ENCODE peak calls at places on chromosomes 6 and 20, in ten cellular contexts. One of them, this sample, is unnamed.

GRCh38 chr20:32621071-32621913 is 36.2 kb upstream of the NOL4L start:
- DNase-seq in left lung: no peak
- DNase-seq in RWPE1: peak
- DNase-seq in fibroblast of lung: no peak
- DNase-seq in AG04450: no peak
- DNase-seq in mammary epithelial cell: no peak
- DNase-seq in endodermal cell: peak
- DNase-seq in IMR-90: no peak
- DNase-seq in lung: no peak
- DNase-seq in cardiac muscle cell: no peak
- DNase-seq in this sample: no peak

GRCh38 chr6:14734416-14735340 is 511.2 kb upstream of the JARID2 start:
- DNase-seq in RWPE1: no peak
- DNase-seq in fibroblast of lung: peak
- DNase-seq in cardiac muscle cell: no peak
- DNase-seq in left lung: no peak
- DNase-seq in endodermal cell: no peak
- DNase-seq in AG04450: no peak
- DNase-seq in lung: no peak
- DNase-seq in IMR-90: peak
- DNase-seq in mammary epithelial cell: peak
- DNase-seq in this sample: peak

GRCh38 chr6:12026833-12027232 is 14.7 kb downstream of the HIVEP1 start:
- DNase-seq in AG04450: no peak
- DNase-seq in IMR-90: no peak
- DNase-seq in fibroblast of lung: no peak
- DNase-seq in endodermal cell: no peak
- DNase-seq in cardiac muscle cell: no peak
- DNase-seq in RWPE1: no peak
- DNase-seq in lung: no peak
- DNase-seq in mammary epithelial cell: no peak
- DNase-seq in left lung: no peak
- DNase-seq in this sample: no peak

GRCh38 chr6:34951741-34952140 is 62.7 kb downstream of the ANKS1A start:
- DNase-seq in IMR-90: no peak
- DNase-seq in AG04450: no peak
- DNase-seq in mammary epithelial cell: no peak
- DNase-seq in lung: no peak
- DNase-seq in cardiac muscle cell: no peak
- DNase-seq in left lung: no peak
- DNase-seq in endodermal cell: no peak
- DNase-seq in fibroblast of lung: no peak
- DNase-seq in RWPE1: no peak
- DNase-seq in this sample: no peak

GRCh38 chr6:166572370-166573261 is 13.9 kb downstream of the RAMACL start:
- DNase-seq in IMR-90: peak
- DNase-seq in AG04450: peak
- DNase-seq in endodermal cell: peak
- DNase-seq in fibroblast of lung: peak
- DNase-seq in mammary epithelial cell: no peak
- DNase-seq in cardiac muscle cell: peak
- DNase-seq in lung: peak
- DNase-seq in RWPE1: no peak
- DNase-seq in left lung: peak
- DNase-seq in this sample: no peak

GRCh38 chr6:35808688-35809087 is 3.5 kb downstream of the LHFPL5 start:
- DNase-seq in RWPE1: peak
- DNase-seq in endodermal cell: no peak
- DNase-seq in IMR-90: no peak
- DNase-seq in fibroblast of lung: peak
- DNase-seq in left lung: no peak
- DNase-seq in AG04450: no peak
- DNase-seq in mammary epithelial cell: no peak
- DNase-seq in cardiac muscle cell: no peak
- DNase-seq in lung: no peak
- DNase-seq in this sample: no peak

GRCh38 chr20:55153321-55153720 is 677.9 kb downstream of the DOK5 start:
- DNase-seq in IMR-90: no peak
- DNase-seq in mammary epithelial cell: peak
- DNase-seq in RWPE1: no peak
- DNase-seq in AG04450: no peak
- DNase-seq in left lung: no peak
- DNase-seq in fibroblast of lung: no peak
- DNase-seq in lung: no peak
- DNase-seq in cardiac muscle cell: no peak
- DNase-seq in endodermal cell: no peak
- DNase-seq in this sample: no peak

GRCh38 chr6:139800837-139801236 is 426.4 kb upstream of the CITED2 start:
- DNase-seq in fibroblast of lung: no peak
- DNase-seq in mammary epithelial cell: no peak
- DNase-seq in left lung: no peak
- DNase-seq in endodermal cell: no peak
- DNase-seq in cardiac muscle cell: no peak
- DNase-seq in IMR-90: no peak
- DNase-seq in lung: no peak
- DNase-seq in RWPE1: no peak
- DNase-seq in AG04450: no peak
- DNase-seq in this sample: no peak

GRCh38 chr6:11381801-11382513 is 149.5 kb upstream of the NEDD9 start:
- DNase-seq in left lung: peak
- DNase-seq in IMR-90: no peak
- DNase-seq in mammary epithelial cell: no peak
- DNase-seq in fibroblast of lung: no peak
- DNase-seq in cardiac muscle cell: no peak
- DNase-seq in RWPE1: no peak
- DNase-seq in endodermal cell: peak
- DNase-seq in lung: peak
- DNase-seq in AG04450: no peak
- DNase-seq in this sample: peak

GRCh38 chr6:139161169-139161568 is 26.3 kb downstream of the HECA start:
- DNase-seq in fibroblast of lung: peak
- DNase-seq in lung: peak
- DNase-seq in RWPE1: no peak
- DNase-seq in cardiac muscle cell: no peak
- DNase-seq in left lung: no peak
- DNase-seq in IMR-90: peak
- DNase-seq in AG04450: no peak
- DNase-seq in endodermal cell: no peak
- DNase-seq in mammary epithelial cell: peak
- DNase-seq in this sample: no peak

GRCh38 chr20:61951695-61952533 is 113.8 kb downstream of the TAF4 start:
- DNase-seq in endodermal cell: peak
- DNase-seq in IMR-90: peak
- DNase-seq in AG04450: no peak
- DNase-seq in left lung: peak
- DNase-seq in mammary epithelial cell: no peak
- DNase-seq in cardiac muscle cell: peak
- DNase-seq in fibroblast of lung: peak
- DNase-seq in RWPE1: no peak
- DNase-seq in lung: no peak
- DNase-seq in this sample: no peak

GRCh38 chr20:10225439-10226080 is 6.9 kb downstream of the SNAP25 start:
- DNase-seq in mammary epithelial cell: no peak
- DNase-seq in AG04450: no peak
- DNase-seq in endodermal cell: peak
- DNase-seq in lung: no peak
- DNase-seq in fibroblast of lung: peak
- DNase-seq in cardiac muscle cell: peak
- DNase-seq in left lung: no peak
- DNase-seq in RWPE1: no peak
- DNase-seq in IMR-90: no peak
- DNase-seq in this sample: no peak

GRCh38 chr20:38091447-38092216 is 58.1 kb downstream of the RPRD1B start:
- DNase-seq in AG04450: no peak
- DNase-seq in fibroblast of lung: peak
- DNase-seq in cardiac muscle cell: no peak
- DNase-seq in mammary epithelial cell: no peak
- DNase-seq in endodermal cell: no peak
- DNase-seq in left lung: no peak
- DNase-seq in lung: no peak
- DNase-seq in RWPE1: no peak
- DNase-seq in IMR-90: peak
- DNase-seq in this sample: peak
- H3K27ac ChIP-seq in AG04450: no peak
- H3K27ac ChIP-seq in fibroblast of lung: peak
- H3K27ac ChIP-seq in cardiac muscle cell: peak
- H3K27ac ChIP-seq in mammary epithelial cell: no peak
- H3K27ac ChIP-seq in endodermal cell: no peak
- H3K27ac ChIP-seq in left lung: peak
- H3K27ac ChIP-seq in lung: peak
- H3K27ac ChIP-seq in RWPE1: no peak
- H3K27ac ChIP-seq in IMR-90: peak
- H3K27ac ChIP-seq in this sample: peak

DNA sequence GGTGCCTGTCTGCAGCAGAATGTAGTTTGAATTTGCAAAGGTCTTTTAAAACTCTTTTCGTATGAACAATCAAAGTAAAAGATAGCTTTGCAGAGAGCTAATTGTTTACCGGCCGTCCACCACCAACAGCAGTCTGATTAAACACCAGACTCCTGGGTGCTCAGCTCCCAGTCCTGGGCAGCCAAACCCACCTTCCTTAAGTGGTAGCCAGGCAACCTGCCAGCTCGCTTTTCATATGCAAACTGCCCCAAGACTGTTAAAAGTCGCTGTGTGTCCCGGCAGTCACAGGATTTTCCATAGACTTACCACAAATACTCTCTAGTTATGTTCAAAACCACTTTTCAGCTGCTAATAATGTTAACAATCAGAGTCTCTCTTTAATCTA is 849 bp downstream of the THBS2 start:
- DNase-seq in left lung: no peak
- DNase-seq in IMR-90: no peak
- DNase-seq in RWPE1: no peak
- DNase-seq in cardiac muscle cell: peak
- DNase-seq in endodermal cell: peak
- DNase-seq in fibroblast of lung: peak
- DNase-seq in lung: no peak
- DNase-seq in AG04450: no peak
- DNase-seq in mammary epithelial cell: no peak
- DNase-seq in this sample: peak
- H3K27ac ChIP-seq in left lung: no peak
- H3K27ac ChIP-seq in IMR-90: peak
- H3K27ac ChIP-seq in RWPE1: no peak
- H3K27ac ChIP-seq in cardiac muscle cell: no peak
- H3K27ac ChIP-seq in endodermal cell: no peak
- H3K27ac ChIP-seq in fibroblast of lung: peak
- H3K27ac ChIP-seq in lung: no peak
- H3K27ac ChIP-seq in AG04450: no peak
- H3K27ac ChIP-seq in mammary epithelial cell: no peak
- H3K27ac ChIP-seq in this sample: no peak

DNA sequence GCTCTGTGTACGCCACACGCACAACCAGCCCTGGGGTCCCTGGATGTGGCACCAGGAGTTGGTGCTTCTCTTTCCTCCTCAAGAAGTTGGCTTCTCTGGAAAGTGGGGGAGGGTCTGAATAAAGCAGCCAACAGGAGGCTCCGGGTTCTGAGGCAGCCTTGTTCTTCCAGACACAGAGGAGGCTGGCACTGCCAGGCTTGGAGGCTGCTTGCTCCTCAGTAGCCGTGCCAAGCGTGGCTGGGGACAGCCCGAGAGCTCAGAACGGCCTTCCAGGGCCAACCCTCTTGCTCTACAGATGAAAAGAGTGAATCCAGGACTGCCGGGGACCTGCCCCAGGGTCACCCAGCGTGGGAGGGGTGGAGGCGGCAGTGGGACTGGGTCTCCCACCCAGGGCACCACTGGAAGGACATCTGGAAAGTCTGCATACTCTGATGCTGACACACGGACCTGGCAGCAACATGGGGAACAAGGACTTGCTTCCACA is 70.4 kb downstream of the SLC22A23 start:
- DNase-seq in fibroblast of lung: no peak
- DNase-seq in left lung: no peak
- DNase-seq in IMR-90: no peak
- DNase-seq in AG04450: no peak
- DNase-seq in mammary epithelial cell: no peak
- DNase-seq in cardiac muscle cell: no peak
- DNase-seq in endodermal cell: no peak
- DNase-seq in RWPE1: no peak
- DNase-seq in lung: no peak
- DNase-seq in this sample: no peak
- H3K27ac ChIP-seq in fibroblast of lung: no peak
- H3K27ac ChIP-seq in left lung: no peak
- H3K27ac ChIP-seq in IMR-90: no peak
- H3K27ac ChIP-seq in AG04450: no peak
- H3K27ac ChIP-seq in mammary epithelial cell: no peak
- H3K27ac ChIP-seq in cardiac muscle cell: no peak
- H3K27ac ChIP-seq in endodermal cell: no peak
- H3K27ac ChIP-seq in RWPE1: peak
- H3K27ac ChIP-seq in lung: no peak
- H3K27ac ChIP-seq in this sample: peak

GRCh38 chr20:1103751-1104150 is 14.7 kb upstream of the PSMF1 start:
- DNase-seq in cardiac muscle cell: no peak
- DNase-seq in left lung: no peak
- DNase-seq in lung: no peak
- DNase-seq in RWPE1: no peak
- DNase-seq in mammary epithelial cell: no peak
- DNase-seq in endodermal cell: no peak
- DNase-seq in AG04450: no peak
- DNase-seq in IMR-90: no peak
- DNase-seq in fibroblast of lung: no peak
- DNase-seq in this sample: no peak

GRCh38 chr20:1108437-1108920 is 9.9 kb upstream of the PSMF1 start:
- DNase-seq in RWPE1: peak
- DNase-seq in lung: peak
- DNase-seq in AG04450: no peak
- DNase-seq in fibroblast of lung: peak
- DNase-seq in left lung: peak
- DNase-seq in cardiac muscle cell: peak
- DNase-seq in mammary epithelial cell: peak
- DNase-seq in IMR-90: peak
- DNase-seq in endodermal cell: peak
- DNase-seq in this sample: peak

GRCh38 chr20:1102016-1102415 is 16.4 kb upstream of the PSMF1 start:
- DNase-seq in lung: no peak
- DNase-seq in cardiac muscle cell: no peak
- DNase-seq in endodermal cell: no peak
- DNase-seq in IMR-90: no peak
- DNase-seq in fibroblast of lung: no peak
- DNase-seq in AG04450: no peak
- DNase-seq in RWPE1: no peak
- DNase-seq in left lung: no peak
- DNase-seq in mammary epithelial cell: no peak
- DNase-seq in this sample: no peak

GRCh38 chr20:1105599-1106194 is 12.7 kb upstream of the PSMF1 start:
- DNase-seq in AG04450: no peak
- DNase-seq in lung: no peak
- DNase-seq in IMR-90: no peak
- DNase-seq in mammary epithelial cell: no peak
- DNase-seq in cardiac muscle cell: no peak
- DNase-seq in RWPE1: no peak
- DNase-seq in fibroblast of lung: no peak
- DNase-seq in left lung: no peak
- DNase-seq in endodermal cell: no peak
- DNase-seq in this sample: no peak

DNA sequence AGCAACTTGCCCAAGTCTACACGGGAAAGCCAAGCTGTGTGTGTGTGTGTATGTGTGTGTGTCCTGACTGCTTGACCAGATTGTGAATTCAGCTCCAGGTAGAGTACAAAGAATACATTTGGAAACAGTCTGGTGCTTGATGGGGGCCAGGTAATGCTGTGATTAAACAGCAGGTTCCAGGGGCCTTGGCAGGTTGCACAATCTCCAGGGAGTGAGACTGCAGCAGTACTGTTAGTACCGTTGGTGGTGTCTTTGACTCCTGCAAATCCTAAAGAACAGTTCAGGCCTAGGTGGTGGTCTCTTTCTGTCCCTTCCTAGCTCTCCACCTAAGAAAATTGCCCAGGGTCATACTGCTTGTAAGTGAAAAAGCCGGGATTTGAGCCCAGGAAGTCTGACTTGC is 11.2 kb upstream of the PSMF1 start:
- DNase-seq in lung: no peak
- DNase-seq in AG04450: no peak
- DNase-seq in IMR-90: no peak
- DNase-seq in left lung: no peak
- DNase-seq in fibroblast of lung: no peak
- DNase-seq in endodermal cell: no peak
- DNase-seq in mammary epithelial cell: no peak
- DNase-seq in cardiac muscle cell: no peak
- DNase-seq in RWPE1: no peak
- DNase-seq in this sample: no peak
- H3K27ac ChIP-seq in lung: no peak
- H3K27ac ChIP-seq in AG04450: no peak
- H3K27ac ChIP-seq in IMR-90: no peak
- H3K27ac ChIP-seq in left lung: no peak
- H3K27ac ChIP-seq in fibroblast of lung: no peak
- H3K27ac ChIP-seq in endodermal cell: no peak
- H3K27ac ChIP-seq in mammary epithelial cell: no peak
- H3K27ac ChIP-seq in cardiac muscle cell: no peak
- H3K27ac ChIP-seq in RWPE1: no peak
- H3K27ac ChIP-seq in this sample: no peak